ENCODE peak calls at places on chromosomes 6 and 20, in ten cellular contexts. C, T, F, S, M, B, N, L, A and D are unnamed samples.

GRCh38 chr6:32105433-32105832 is 3.7 kb downstream of the TNXB start:
- DNase-seq in N (no peak), F (no peak), A (no peak), L (peak), M (no peak), B (no peak), T (peak), C (no peak), S (no peak), D (no peak)

GRCh38 chr20:61112515-61112914 is 139.5 kb upstream of the CDH4 start:
- DNase-seq in C (no peak), T (no peak), N (no peak), A (no peak), L (no peak), B (no peak), M (no peak), F (no peak), S (no peak), D (no peak)

GRCh38 chr20:37538003-37538402 is 10.3 kb upstream of the BLCAP start:
- DNase-seq in S (no peak), B (no peak), A (no peak), M (peak), F (peak), C (no peak), N (peak), L (peak), T (peak), D (no peak)

GRCh38 chr20:24778585-24779031 is 170.5 kb upstream of the CST7 start:
- DNase-seq in C (peak), B (no peak), N (no peak), A (no peak), T (peak), S (no peak), F (no peak), L (peak), M (no peak), D (no peak)

GRCh38 chr20:43988867-43989266 is 74.2 kb downstream of the TOX2 start:
- DNase-seq in N (no peak), C (no peak), T (no peak), S (no peak), F (no peak), B (no peak), M (no peak), A (no peak), L (no peak), D (no peak)

GRCh38 chr6:52155791-52156576 is 30.2 kb upstream of the IL17A start:
- DNase-seq in L (peak), B (no peak), F (no peak), T (peak), C (no peak), S (no peak), M (no peak), A (no peak), N (no peak), D (no peak)

GRCh38 chr6:154951400-154952200 is 43.5 kb upstream of the TIAM2 start:
- DNase-seq in A (no peak), F (peak), T (no peak), M (no peak), C (no peak), S (no peak), L (peak), N (no peak), B (no peak), D (no peak)

GRCh38 chr20:25233016-25233772 is 14.7 kb upstream of the PYGB start:
- DNase-seq in L (peak), F (peak), T (no peak), B (peak), S (no peak), N (no peak), A (no peak), M (peak), C (peak), D (no peak)

GRCh38 chr6:8131265-8131897 is 29.0 kb upstream of the EEF1E1 start:
- DNase-seq in B (peak), M (peak), F (peak), A (no peak), N (peak), C (peak), L (peak), T (peak), S (peak), D (no peak)

GRCh38 chr20:6055161-6055783 is 1.4 kb upstream of the LRRN4 start:
- DNase-seq in T (no peak), N (no peak), C (peak), A (no peak), S (no peak), M (no peak), B (no peak), L (no peak), F (no peak), D (no peak)

GRCh38 chr6:156925718-156926607 is 148.8 kb downstream of the ARID1B start:
- DNase-seq in C (no peak), F (no peak), A (no peak), B (no peak), T (no peak), L (no peak), M (no peak), N (no peak), S (no peak), D (no peak)

GRCh38 chr6:56076033-56076432 is 171.3 kb downstream of the COL21A1 start:
- DNase-seq in N (no peak), C (no peak), L (no peak), A (no peak), F (no peak), T (no peak), M (peak), S (no peak), B (no peak), D (no peak)

GRCh38 chr6:52293067-52293466 is 8.5 kb upstream of the MCM3 start:
- DNase-seq in N (no peak), C (no peak), F (no peak), A (no peak), L (no peak), B (no peak), T (no peak), M (no peak), S (no peak), D (no peak)

GRCh38 chr6:125808060-125808459 is 17.3 kb downstream of the NCOA7 start:
- DNase-seq in C (no peak), B (no peak), F (no peak), S (no peak), M (no peak), N (no peak), L (no peak), T (peak), A (no peak), D (no peak)

GRCh38 chr20:5448449-5449118 is 131.8 kb upstream of the PROKR2 start:
- DNase-seq in L (peak), A (no peak), N (peak), B (peak), C (no peak), S (peak), T (peak), M (peak), F (peak), D (peak)

GRCh38 chr6:83735461-83735860 is 26.6 kb upstream of the SNAP91 start:
- DNase-seq in L (no peak), T (no peak), N (no peak), C (no peak), M (no peak), F (no peak), A (no peak), S (no peak), B (no peak), D (no peak)

GRCh38 chr6:148367418-148368024 is 24.9 kb downstream of the SASH1 start:
- DNase-seq in L (peak), A (no peak), C (peak), F (peak), N (peak), M (peak), T (no peak), S (no peak), B (peak), D (no peak)

GRCh38 chr6:158053377-158054313 is 72.0 kb downstream of the SYNJ2 start:
- DNase-seq in N (no peak), T (no peak), F (no peak), A (no peak), B (no peak), L (no peak), M (no peak), S (no peak), C (no peak), D (no peak)

GRCh38 chr6:25218346-25218745 is 60.8 kb upstream of the CARMIL1 start:
- DNase-seq in A (no peak), M (no peak), L (no peak), N (no peak), C (no peak), F (no peak), B (no peak), T (no peak), S (no peak), D (no peak)

GRCh38 chr20:53122853-53123252 is 150.7 kb downstream of the TSHZ2 start:
- DNase-seq in C (no peak), N (no peak), M (no peak), S (no peak), B (no peak), F (no peak), A (no peak), T (no peak), L (no peak), D (no peak)

GRCh38 chr20:44532981-44533331 is 11.1 kb upstream of the SERINC3 start:
- DNase-seq in L (peak), N (no peak), C (no peak), M (no peak), F (no peak), B (no peak), A (no peak), T (no peak), S (no peak), D (no peak)

GRCh38 chr6:47967843-47968242 is 143.2 kb downstream of the PTCHD4 start:
- DNase-seq in T (no peak), B (no peak), S (no peak), L (peak), C (no peak), M (peak), F (peak), N (no peak), A (no peak), D (no peak)

GRCh38 chr20:62183426-62184142 is 756 bp downstream of the MTG2 start:
- DNase-seq in N (no peak), L (no peak), M (peak), C (no peak), B (no peak), F (no peak), A (no peak), T (no peak), S (no peak), D (no peak)

GRCh38 chr20:13105864-13106457 is 97.2 kb downstream of the SPTLC3 start:
- DNase-seq in N (peak), T (no peak), L (peak), C (no peak), A (no peak), S (peak), M (peak), F (peak), B (no peak), D (no peak)

GRCh38 chr6:89281779-89282246 is 33.3 kb downstream of the GABRR2 start:
- DNase-seq in A (no peak), B (no peak), L (peak), C (no peak), N (peak), M (peak), T (peak), S (peak), F (peak), D (no peak)

DNA sequence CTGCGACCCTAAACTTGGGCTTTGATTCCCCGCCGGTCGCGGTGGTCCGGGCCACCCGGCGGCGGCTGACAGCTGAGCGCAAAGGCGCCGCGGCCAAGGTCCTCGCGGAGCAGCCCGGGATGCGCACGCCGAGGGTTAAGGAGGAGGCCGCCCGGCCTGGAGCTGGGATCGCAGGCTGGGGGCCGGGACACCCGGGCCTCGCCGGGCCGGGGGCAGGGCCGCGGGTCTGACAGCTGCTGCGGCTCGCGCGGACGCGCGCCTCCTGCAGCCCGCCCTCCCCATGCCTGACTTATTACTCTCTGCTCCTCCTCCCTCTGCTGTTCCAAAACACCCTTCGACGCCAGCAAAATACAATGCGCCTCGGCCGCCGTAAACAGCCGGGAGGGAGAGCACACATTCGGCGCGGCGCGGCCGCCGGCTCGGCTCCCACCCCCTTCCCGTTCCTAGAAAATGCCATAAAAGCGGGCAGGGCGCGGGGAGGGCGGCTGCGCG is 743 bp downstream of the BACH2 start:
- DNase-seq in S (no peak), A (peak), M (peak), C (no peak), B (peak), N (peak), T (peak), L (peak), F (peak), D (peak)
- TF ChIP-seq CTCF in S (no peak), A (peak), M (no peak), C (peak), B (peak), N (no peak), T (peak), L (no peak), F (no peak), D (no peak)

GRCh38 chr6:76351275-76351674 is 278.8 kb upstream of the IMPG1 start:
- DNase-seq in F (no peak), C (no peak), N (peak), T (peak), A (no peak), S (peak), L (peak), B (no peak), M (no peak), D (no peak)
- TF ChIP-seq CTCF in F (no peak), C (peak), N (no peak), T (peak), A (no peak), S (peak), L (peak), B (peak), M (no peak), D (no peak)

DNA sequence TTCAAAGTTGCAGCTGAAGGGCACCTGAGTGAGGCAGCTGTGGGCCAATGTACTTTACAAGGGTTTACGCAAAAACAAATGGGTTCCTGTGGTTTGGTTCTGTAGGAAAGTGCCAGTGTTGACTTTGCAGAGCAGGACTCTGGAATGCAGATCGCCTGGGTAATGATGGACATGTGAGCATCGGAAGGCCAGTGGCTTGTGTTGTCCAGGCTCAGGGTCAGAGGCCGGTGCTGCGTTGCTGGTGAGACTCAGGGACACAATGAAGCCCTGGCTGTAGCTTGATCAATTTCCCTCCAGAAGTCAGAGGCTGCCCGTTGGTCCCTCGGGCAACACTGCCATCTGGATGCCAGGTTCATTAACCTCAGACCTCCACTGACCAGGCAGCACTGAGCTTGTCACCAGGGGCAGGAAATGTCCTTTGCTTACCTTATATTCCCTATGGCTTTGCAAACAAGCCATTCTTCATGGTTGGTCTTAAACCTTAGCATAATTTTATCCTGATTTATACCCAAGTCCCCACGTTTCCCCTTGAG is 753.4 kb downstream of the QKI start:
- DNase-seq in L (no peak), N (no peak), A (no peak), C (peak), B (no peak), F (no peak), M (no peak), T (no peak), S (no peak), D (no peak)
- TF ChIP-seq CTCF in L (no peak), N (no peak), A (no peak), C (no peak), B (peak), F (no peak), M (no peak), T (no peak), S (no peak), D (no peak)

DNA sequence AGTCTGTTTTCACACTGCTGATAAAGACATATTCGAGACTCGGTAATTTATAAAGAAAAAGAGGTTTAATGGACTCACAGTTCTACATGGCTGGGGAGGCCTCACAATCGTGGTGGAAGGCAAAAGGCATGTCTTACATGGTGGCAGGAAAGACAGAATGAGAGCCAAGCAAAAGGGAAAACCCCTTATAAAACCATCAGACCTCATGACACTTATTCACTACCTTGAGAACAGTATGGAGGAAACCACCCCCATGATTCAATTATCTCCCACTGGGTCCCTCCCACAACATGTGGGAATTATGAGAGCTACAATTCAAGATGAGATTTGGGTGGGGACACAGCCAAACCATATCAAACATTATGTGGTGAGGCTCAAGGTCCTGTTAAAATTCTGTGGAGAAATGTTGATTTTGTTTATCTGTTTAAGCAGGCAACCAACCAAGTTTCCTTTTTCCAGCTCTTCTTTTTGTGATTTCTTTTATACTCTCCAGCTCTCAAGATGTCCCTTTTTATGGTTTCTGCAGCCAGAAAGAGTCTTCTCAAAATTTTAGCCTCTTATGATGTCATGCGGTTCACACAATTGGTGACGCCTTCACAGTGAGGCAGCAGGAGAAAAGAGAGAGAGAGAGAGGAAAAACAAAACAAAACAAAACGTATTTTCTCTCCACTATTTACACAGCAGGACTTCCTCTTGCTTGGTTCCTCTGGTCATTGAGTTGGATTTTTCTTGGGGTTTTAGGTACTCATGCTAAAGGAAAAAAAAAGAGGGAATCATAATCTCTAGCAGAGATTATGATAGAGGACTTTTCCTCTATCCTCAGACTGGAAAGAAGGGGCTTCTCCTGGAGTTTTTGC is 18.0 kb downstream of the AIG1 start:
- DNase-seq in L (no peak), A (no peak), M (no peak), C (no peak), S (no peak), N (no peak), B (no peak), F (no peak), T (no peak), D (no peak)
- TF ChIP-seq CTCF in L (no peak), A (no peak), M (no peak), C (no peak), S (no peak), N (no peak), B (no peak), F (no peak), T (no peak), D (no peak)

GRCh38 chr6:2767327-2767985 is 2.3 kb downstream of the WRNIP1 start:
- DNase-seq in N (no peak), A (no peak), M (no peak), T (no peak), F (no peak), C (no peak), B (no peak), S (no peak), L (no peak), D (no peak)

GRCh38 chr6:2765166-2765895 is at the start of gene WRNIP1:
- DNase-seq in S (peak), C (peak), N (peak), B (peak), F (peak), T (peak), A (peak), L (peak), M (peak), D (peak)

GRCh38 chr6:2765896-2766766 is 938 bp downstream of the WRNIP1 start:
- DNase-seq in S (no peak), F (peak), M (peak), T (peak), A (no peak), B (peak), L (peak), C (no peak), N (peak), D (peak)

GRCh38 chr6:2768125-2768524 is 2.9 kb downstream of the WRNIP1 start:
- DNase-seq in L (peak), S (no peak), N (no peak), T (no peak), M (no peak), B (no peak), C (no peak), A (no peak), F (no peak), D (no peak)

GRCh38 chr6:2766767-2767314 is 1.6 kb downstream of the WRNIP1 start:
- DNase-seq in F (no peak), S (no peak), A (no peak), C (no peak), B (no peak), T (no peak), L (peak), M (no peak), N (no peak), D (no peak)
- TF ChIP-seq CTCF in F (peak), S (no peak), A (no peak), C (no peak), B (no peak), T (peak), L (no peak), M (peak), N (no peak), D (no peak)

GRCh38 chr20:2451939-2452732 is 18.5 kb downstream of the SNRPB start:
- DNase-seq in T (peak), B (peak), A (no peak), N (peak), C (no peak), M (peak), F (peak), S (peak), L (peak), D (peak)
- TF ChIP-seq CTCF in T (peak), B (peak), A (peak), N (peak), C (peak), M (peak), F (peak), S (peak), L (peak), D (peak)

DNA sequence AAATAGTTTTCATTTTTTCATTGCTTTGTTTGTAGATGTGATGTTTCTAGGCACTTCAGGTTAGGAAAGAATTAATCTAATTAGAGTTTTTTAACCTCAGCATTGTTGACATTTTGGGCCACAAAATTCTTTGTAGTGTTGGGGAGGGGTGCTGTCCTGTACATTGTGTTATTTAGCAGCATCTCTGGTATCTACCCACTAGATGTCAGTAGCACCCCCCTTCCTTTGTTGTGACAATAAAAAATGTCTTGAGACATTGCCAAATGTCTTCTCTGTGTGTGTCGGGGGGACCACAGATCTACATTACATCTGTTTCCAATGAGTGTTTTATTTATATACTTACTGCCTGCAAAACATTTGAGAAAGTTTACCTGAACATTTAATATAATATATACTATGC is 45.6 kb downstream of the EYA4 start:
- DNase-seq in A (no peak), B (no peak), F (no peak), N (peak), L (peak), C (no peak), S (no peak), T (no peak), M (peak), D (no peak)
- TF ChIP-seq CTCF in A (no peak), B (peak), F (no peak), N (peak), L (peak), C (peak), S (peak), T (peak), M (peak), D (no peak)

DNA sequence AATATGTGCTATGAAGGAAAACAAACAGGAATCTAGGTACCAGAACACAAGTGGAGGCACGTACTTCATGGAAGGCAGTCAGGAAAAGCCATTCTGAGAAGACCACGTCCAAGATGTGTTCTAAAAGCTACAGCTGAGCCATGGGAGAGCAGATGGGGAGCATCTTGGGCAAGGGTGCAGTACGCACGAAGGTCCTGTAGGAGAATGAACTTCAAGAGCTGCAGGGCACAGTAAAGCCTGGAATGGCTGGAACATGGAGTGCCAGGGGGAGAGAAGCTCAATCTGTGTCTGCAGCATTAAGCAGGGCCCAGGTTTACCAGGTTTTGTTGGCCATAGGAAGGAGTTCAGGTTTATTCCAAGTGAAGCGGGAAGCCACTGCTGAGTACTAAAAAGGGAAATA is 30.0 kb downstream of the ADTRP start:
- DNase-seq in N (no peak), L (no peak), B (no peak), A (no peak), T (no peak), S (no peak), C (no peak), F (no peak), M (no peak), D (no peak)
- TF ChIP-seq CTCF in N (no peak), L (no peak), B (no peak), A (peak), T (peak), S (peak), C (no peak), F (no peak), M (peak), D (no peak)

GRCh38 chr6:36392621-36393020 is 5.2 kb upstream of the ETV7 start:
- DNase-seq in M (no peak), T (peak), C (no peak), A (no peak), B (no peak), L (no peak), F (no peak), S (no peak), N (no peak), D (no peak)
- TF ChIP-seq CTCF in M (no peak), T (peak), C (no peak), A (no peak), B (no peak), L (no peak), F (no peak), S (peak), N (no peak), D (no peak)